ENCODE peak calls at places on chromosomes 12 and 14, in nine cellular contexts. Y is NCI-H2171; X is activated naive CD4-positive, alpha-beta T cell treated with anti-CD3 and anti-CD28 coated beads for 36 hours; I is nucleus accumbens; B is stomach; H is Right ventricle myocardium superior; G is prostate gland; D is anterior cingulate cortex; W is astrocyte of the cerebellum. J is an unnamed sample.

GRCh38 chr14:65864549-65864948 is 452.0 kb downstream of the FUT8 start:
- DNase-seq in G (no peak), W (no peak), B (no peak), D (no peak), H (no peak), I (no peak), Y (no peak), X (no peak), J (no peak)

GRCh38 chr14:68789002-68789797 is 3.7 kb downstream of the ZFP36L1 start:
- DNase-seq in Y (peak; percentile 73), X (peak; percentile 91), G (peak; percentile 80), D (peak; percentile 87), I (peak; percentile 78), H (peak; percentile 90), W (peak; percentile 60), B (peak; percentile 88), J (peak; percentile 78)

GRCh38 chr14:49598182-49598478 is 610 bp upstream of the LRR1 start:
- DNase-seq in G (peak; percentile 23), H (no peak), W (no peak), Y (no peak), X (no peak), I (no peak), B (peak; percentile 46), D (peak; percentile 24), J (no peak)

GRCh38 chr12:120438495-120439198 is 734 bp downstream of the COX6A1 start:
- DNase-seq in Y (no peak), H (no peak), D (no peak), W (no peak), B (no peak), G (no peak), X (no peak), I (no peak), J (no peak)

GRCh38 chr14:32400480-32400879 is 71.4 kb downstream of the AKAP6 start:
- DNase-seq in H (no peak), B (no peak), G (no peak), X (no peak), W (peak; percentile 59), Y (no peak), I (no peak), D (no peak), J (peak; percentile 88)

GRCh38 chr14:60915781-60916180 is 65.1 kb downstream of the TRMT5 start:
- DNase-seq in B (no peak), D (no peak), I (no peak), H (no peak), Y (no peak), X (no peak), G (no peak), W (no peak), J (no peak)

GRCh38 chr12:131389051-131390013 is 321.6 kb upstream of the SFSWAP start:
- DNase-seq in H (no peak), W (no peak), X (no peak), Y (no peak), G (no peak), D (no peak), B (no peak), I (no peak), J (no peak)

GRCh38 chr14:39376671-39377403 is 55.4 kb downstream of the FBXO33 start:
- DNase-seq in G (no peak), B (no peak), Y (no peak), D (no peak), I (no peak), X (no peak), W (no peak), H (no peak), J (peak; percentile 47)

GRCh38 chr14:93749081-93749430 is 39.2 kb downstream of the PRIMA1 start:
- DNase-seq in B (no peak), W (no peak), I (no peak), G (no peak), D (peak; percentile 71), X (no peak), H (no peak), Y (no peak), J (no peak)

GRCh38 chr12:1281683-1282366 is 290.8 kb downstream of the ERC1 start:
- DNase-seq in D (no peak), W (peak; percentile 54), I (no peak), G (no peak), B (no peak), X (no peak), Y (no peak), H (no peak), J (peak; percentile 75)

GRCh38 chr12:108257004-108257403 is 82.1 kb downstream of the CMKLR1 start:
- DNase-seq in B (no peak), W (no peak), Y (no peak), G (no peak), I (peak; percentile 20), D (no peak), H (no peak), X (no peak), J (no peak)

GRCh38 chr14:63039800-63040380 is 5.4 kb downstream of the KCNH5 start:
- DNase-seq in B (no peak), I (no peak), G (no peak), D (no peak), H (no peak), X (no peak), W (peak; percentile 29), Y (peak; percentile 53), J (no peak)

GRCh38 chr12:65778268-65779090 is 45.8 kb upstream of the HMGA2 start:
- DNase-seq in W (peak; percentile 62), D (no peak), X (no peak), Y (no peak), B (no peak), H (no peak), G (no peak), I (no peak), J (peak; percentile 68)

GRCh38 chr12:6902448-6902847 is 2.2 kb upstream of the LRRC23 start:
- DNase-seq in X (no peak), B (no peak), G (no peak), D (no peak), W (no peak), I (no peak), H (peak; percentile 4), Y (no peak), J (no peak)

J was measured in LHCN-M2.